ENCODE peak calls at places on chromosomes 7 and 10, in eight cellular contexts. One of them, this sample, is unnamed.

GRCh38 chr7:102258749-102259107 is 27.9 kb upstream of the SH2B2 start:
- DNase-seq in T-helper 22 cell: no peak
- DNase-seq in SW480: no peak
- DNase-seq in PC-3: no peak
- DNase-seq in LoVo: no peak
- DNase-seq in mesothelial cell of epicardium: no peak
- DNase-seq in glutamatergic neuron: no peak
- DNase-seq in GM12864: no peak
- DNase-seq in this sample: no peak

GRCh38 chr7:26369519-26370385 is 78.1 kb downstream of the SNX10 start:
- DNase-seq in SW480: peak
- DNase-seq in glutamatergic neuron: no peak
- DNase-seq in PC-3: peak
- DNase-seq in LoVo: peak
- DNase-seq in GM12864: no peak
- DNase-seq in mesothelial cell of epicardium: no peak
- DNase-seq in T-helper 22 cell: no peak
- DNase-seq in this sample: no peak

GRCh38 chr7:157271991-157272324 is 64.8 kb upstream of the DNAJB6 start:
- DNase-seq in GM12864: no peak
- DNase-seq in LoVo: no peak
- DNase-seq in PC-3: peak
- DNase-seq in glutamatergic neuron: no peak
- DNase-seq in SW480: no peak
- DNase-seq in T-helper 22 cell: no peak
- DNase-seq in mesothelial cell of epicardium: no peak
- DNase-seq in this sample: no peak

GRCh38 chr10:119207713-119208552 is 562 bp downstream of the GRK5 start:
- DNase-seq in T-helper 22 cell: no peak
- DNase-seq in glutamatergic neuron: peak
- DNase-seq in LoVo: no peak
- DNase-seq in GM12864: no peak
- DNase-seq in PC-3: peak
- DNase-seq in SW480: peak
- DNase-seq in mesothelial cell of epicardium: peak
- DNase-seq in this sample: peak

GRCh38 chr10:127148066-127148932 is 48.1 kb downstream of the INSYN2A start:
- DNase-seq in SW480: peak
- DNase-seq in mesothelial cell of epicardium: no peak
- DNase-seq in LoVo: no peak
- DNase-seq in PC-3: peak
- DNase-seq in T-helper 22 cell: no peak
- DNase-seq in GM12864: no peak
- DNase-seq in glutamatergic neuron: no peak
- DNase-seq in this sample: no peak

GRCh38 chr10:100518761-100519241 is 860 bp downstream of the SEC31B start:
- DNase-seq in mesothelial cell of epicardium: peak
- DNase-seq in PC-3: peak
- DNase-seq in SW480: peak
- DNase-seq in glutamatergic neuron: peak
- DNase-seq in GM12864: no peak
- DNase-seq in T-helper 22 cell: peak
- DNase-seq in LoVo: peak
- DNase-seq in this sample: peak

GRCh38 chr10:99782447-99783286 is at the start of gene ABCC2:
- DNase-seq in LoVo: peak
- DNase-seq in glutamatergic neuron: no peak
- DNase-seq in GM12864: no peak
- DNase-seq in SW480: peak
- DNase-seq in mesothelial cell of epicardium: no peak
- DNase-seq in PC-3: no peak
- DNase-seq in T-helper 22 cell: no peak
- DNase-seq in this sample: no peak

GRCh38 chr10:71632200-71632820 is 87.3 kb downstream of the C10orf105 start:
- DNase-seq in SW480: no peak
- DNase-seq in mesothelial cell of epicardium: no peak
- DNase-seq in GM12864: no peak
- DNase-seq in glutamatergic neuron: no peak
- DNase-seq in LoVo: no peak
- DNase-seq in T-helper 22 cell: no peak
- DNase-seq in PC-3: no peak
- DNase-seq in this sample: no peak

GRCh38 chr7:127396184-127396583 is 3.7 kb upstream of the ZNF800 start:
- DNase-seq in T-helper 22 cell: no peak
- DNase-seq in PC-3: no peak
- DNase-seq in GM12864: no peak
- DNase-seq in glutamatergic neuron: no peak
- DNase-seq in SW480: no peak
- DNase-seq in LoVo: no peak
- DNase-seq in mesothelial cell of epicardium: no peak
- DNase-seq in this sample: no peak

GRCh38 chr7:93014410-93014809 is 103.4 kb downstream of the SAMD9 start:
- DNase-seq in glutamatergic neuron: no peak
- DNase-seq in GM12864: no peak
- DNase-seq in SW480: no peak
- DNase-seq in PC-3: peak
- DNase-seq in mesothelial cell of epicardium: no peak
- DNase-seq in T-helper 22 cell: no peak
- DNase-seq in LoVo: no peak
- DNase-seq in this sample: no peak

GRCh38 chr10:109895095-109895818 is 28.1 kb downstream of the XPNPEP1 start:
- DNase-seq in PC-3: no peak
- DNase-seq in SW480: no peak
- DNase-seq in glutamatergic neuron: no peak
- DNase-seq in mesothelial cell of epicardium: no peak
- DNase-seq in T-helper 22 cell: no peak
- DNase-seq in LoVo: no peak
- DNase-seq in GM12864: no peak
- DNase-seq in this sample: no peak

GRCh38 chr7:101170617-101171441 is 5.5 kb upstream of the VGF start:
- DNase-seq in LoVo: no peak
- DNase-seq in SW480: peak
- DNase-seq in GM12864: no peak
- DNase-seq in mesothelial cell of epicardium: no peak
- DNase-seq in PC-3: no peak
- DNase-seq in T-helper 22 cell: no peak
- DNase-seq in glutamatergic neuron: no peak
- DNase-seq in this sample: no peak

GRCh38 chr10:92268763-92269162 is 22.1 kb downstream of the CPEB3 start:
- DNase-seq in GM12864: no peak
- DNase-seq in PC-3: no peak
- DNase-seq in T-helper 22 cell: no peak
- DNase-seq in LoVo: no peak
- DNase-seq in mesothelial cell of epicardium: no peak
- DNase-seq in glutamatergic neuron: no peak
- DNase-seq in SW480: no peak
- DNase-seq in this sample: no peak

GRCh38 chr7:7321681-7322080 is 139.3 kb downstream of the C1GALT1 start:
- DNase-seq in SW480: no peak
- DNase-seq in LoVo: no peak
- DNase-seq in mesothelial cell of epicardium: no peak
- DNase-seq in PC-3: peak
- DNase-seq in GM12864: peak
- DNase-seq in T-helper 22 cell: no peak
- DNase-seq in glutamatergic neuron: no peak
- DNase-seq in this sample: no peak

GRCh38 chr10:8102708-8103401 is 48.4 kb downstream of the GATA3 start:
- DNase-seq in SW480: peak
- DNase-seq in LoVo: peak
- DNase-seq in PC-3: no peak
- DNase-seq in GM12864: peak
- DNase-seq in mesothelial cell of epicardium: no peak
- DNase-seq in T-helper 22 cell: no peak
- DNase-seq in glutamatergic neuron: no peak
- DNase-seq in this sample: peak

GRCh38 chr7:118195837-118196474 is 12.0 kb downstream of the LSM8 start:
- DNase-seq in glutamatergic neuron: peak
- DNase-seq in GM12864: peak
- DNase-seq in mesothelial cell of epicardium: no peak
- DNase-seq in SW480: peak
- DNase-seq in T-helper 22 cell: no peak
- DNase-seq in PC-3: peak
- DNase-seq in LoVo: peak
- DNase-seq in this sample: peak

GRCh38 chr7:82840061-82840460 is 322.6 kb downstream of the PCLO start:
- DNase-seq in GM12864: no peak
- DNase-seq in LoVo: no peak
- DNase-seq in PC-3: no peak
- DNase-seq in glutamatergic neuron: no peak
- DNase-seq in SW480: no peak
- DNase-seq in mesothelial cell of epicardium: no peak
- DNase-seq in T-helper 22 cell: no peak
- DNase-seq in this sample: no peak